ENCODE peak calls at places on chromosome 10, in nine cellular contexts. W, T, Q, B, I, Y, V, M and K are unnamed samples.
A peak's percentile ranks its signal among the peaks of the same experiment; 100 is the strongest.

GRCh38 chr10:34231441-34232180 is 583.5 kb downstream of the PARD3 start:
- DNase-seq in Q (no peak), B (no peak), W (no peak), I (no peak), Y (no peak), M (no peak), T (no peak), V (no peak), K (no peak)

GRCh38 chr10:47420305-47421056 is 36.4 kb upstream of the ZNF488 start:
- DNase-seq in T (no peak), B (no peak), I (no peak), M (no peak), Q (no peak), W (no peak), V (no peak), Y (no peak), K (no peak)

GRCh38 chr10:23525406-23525805 is 86.5 kb downstream of the OTUD1 start:
- DNase-seq in Y (no peak), V (no peak), M (no peak), T (no peak), Q (no peak), W (peak; percentile 79), B (peak; percentile 33), I (no peak), K (no peak)

GRCh38 chr10:77432398-77432797 is 205.2 kb downstream of the KCNMA1 start:
- DNase-seq in Y (no peak), I (no peak), T (no peak), W (no peak), V (no peak), M (no peak), Q (no peak), B (no peak), K (no peak)

GRCh38 chr10:5142199-5142598 is 42.8 kb downstream of the AKR1C8 start:
- DNase-seq in W (no peak), B (no peak), Y (no peak), M (no peak), V (no peak), I (peak; percentile 77), Q (no peak), T (no peak), K (no peak)

GRCh38 chr10:130834170-130834569 is 477.4 kb downstream of the TCERG1L start:
- DNase-seq in I (no peak), T (no peak), V (no peak), Q (no peak), Y (no peak), W (no peak), M (no peak), B (no peak), K (no peak)

GRCh38 chr10:116845823-116846222 is 3.5 kb upstream of the ENO4 start:
- DNase-seq in B (no peak), I (no peak), Q (no peak), W (no peak), V (no peak), M (no peak), Y (no peak), T (no peak), K (no peak)

GRCh38 chr10:15267496-15267895 is 99.0 kb upstream of the NMT2 start:
- DNase-seq in W (no peak), Y (no peak), V (peak; percentile 21), T (no peak), B (no peak), I (no peak), Q (no peak), M (no peak), K (no peak)

GRCh38 chr10:373015-373414 is 237.8 kb downstream of the ZMYND11 start:
- DNase-seq in T (no peak), M (no peak), V (no peak), B (no peak), W (no peak), I (no peak), Q (no peak), Y (no peak), K (no peak)

GRCh38 chr10:110618206-110618605 is 25.9 kb upstream of the RBM20 start:
- DNase-seq in I (no peak), W (no peak), T (no peak), V (no peak), Q (peak; percentile 17), B (no peak), Y (no peak), M (no peak), K (no peak)

GRCh38 chr10:113557389-113558321 is 4.8 kb downstream of the HABP2 start:
- DNase-seq in I (no peak), M (no peak), Y (no peak), V (no peak), B (no peak), W (no peak), Q (no peak), T (no peak), K (no peak)

GRCh38 chr10:99172130-99172738 is 63.4 kb downstream of the HPSE2 start:
- DNase-seq in B (peak; percentile 36), T (no peak), Q (no peak), Y (peak; percentile 55), I (peak; percentile 23), W (peak; percentile 64), V (no peak), M (peak; percentile 4), K (no peak)

GRCh38 chr10:69406816-69407580 is 9.7 kb downstream of the TACR2 start:
- DNase-seq in Q (no peak), I (no peak), M (no peak), Y (no peak), W (no peak), T (no peak), V (no peak), B (no peak), K (no peak)

GRCh38 chr10:118868618-118869017 is 113.8 kb upstream of the CACUL1 start:
- DNase-seq in I (no peak), Q (no peak), M (no peak), Y (no peak), T (no peak), W (no peak), V (no peak), B (no peak), K (no peak)

GRCh38 chr10:110115784-110116520 is 91.5 kb upstream of the MXI1 start:
- DNase-seq in W (no peak), T (no peak), B (no peak), I (no peak), Y (no peak), M (no peak), Q (no peak), V (no peak), K (no peak)

GRCh38 chr10:75495434-75496190 is 64.2 kb downstream of the LRMDA start:
- DNase-seq in I (no peak), T (no peak), Y (no peak), W (peak; percentile 24), Q (no peak), M (no peak), V (no peak), B (no peak), K (no peak)

GRCh38 chr10:13056461-13057077 is 43.4 kb upstream of the OPTN start:
- DNase-seq in T (no peak), V (peak; percentile 79), Y (no peak), B (peak; percentile 55), Q (no peak), M (no peak), I (no peak), W (peak; percentile 22), K (no peak)

GRCh38 chr10:338176-339037 is 203.2 kb downstream of the ZMYND11 start:
- DNase-seq in T (peak; percentile 63), Q (no peak), V (peak; percentile 80), I (peak; percentile 95), Y (no peak), W (no peak), M (no peak), B (no peak), K (no peak)

GRCh38 chr10:44426247-44427034 is 41.5 kb upstream of the CXCL12 start:
- DNase-seq in B (no peak), M (no peak), W (no peak), Q (no peak), Y (peak; percentile 15), V (peak; percentile 72), T (no peak), I (no peak), K (no peak)

GRCh38 chr10:80161321-80162084 is 29.0 kb downstream of the PLAC9 start:
- DNase-seq in V (no peak), M (no peak), Y (no peak), I (no peak), Q (no peak), W (no peak), B (no peak), T (no peak), K (no peak)

GRCh38 chr10:59383908-59384307 is 21.6 kb upstream of the FAM13C start:
- DNase-seq in M (no peak), I (no peak), Y (no peak), W (no peak), V (no peak), B (no peak), T (no peak), Q (no peak), K (no peak)

GRCh38 chr10:8758029-8758428 is 703.5 kb downstream of the GATA3 start:
- DNase-seq in Q (no peak), M (no peak), V (no peak), W (no peak), Y (no peak), B (no peak), I (peak; percentile 35), T (no peak), K (no peak)

GRCh38 chr10:103951942-103952341 is 15.0 kb upstream of the SLK start:
- DNase-seq in Q (no peak), I (no peak), M (no peak), W (no peak), V (no peak), T (no peak), B (no peak), Y (no peak), K (no peak)

GRCh38 chr10:53893061-53893460 is 908.0 kb downstream of the PCDH15 start:
- DNase-seq in M (no peak), Y (no peak), I (no peak), T (no peak), W (no peak), Q (no peak), V (no peak), B (no peak), K (no peak)

GRCh38 chr10:76998451-76998850 is 639.2 kb downstream of the KCNMA1 start:
- DNase-seq in Y (no peak), T (no peak), V (no peak), I (no peak), B (no peak), M (no peak), W (no peak), Q (no peak), K (no peak)

GRCh38 chr10:5933909-5934546 is 43.3 kb downstream of the IL15RA start:
- DNase-seq in Q (no peak), I (no peak), M (no peak), V (no peak), W (no peak), B (no peak), Y (no peak), T (no peak), K (no peak)

GRCh38 chr10:110502851-110503301 is 5.2 kb downstream of the DUSP5 start:
- DNase-seq in Q (no peak), I (no peak), Y (no peak), V (peak; percentile 90), M (peak; percentile 86), B (no peak), W (peak; percentile 93), T (no peak), K (peak; percentile 74)

GRCh38 chr10:72097448-72098300 is 9.3 kb upstream of the SPOCK2 start:
- DNase-seq in Q (no peak), V (no peak), I (peak; percentile 98), T (no peak), W (no peak), B (peak; percentile 46), Y (no peak), M (peak; percentile 21), K (no peak)

GRCh38 chr10:35377050-35377723 is 40.9 kb downstream of the CCNY start:
- DNase-seq in M (no peak), W (no peak), V (no peak), Q (no peak), I (no peak), T (no peak), Y (no peak), B (no peak), K (no peak)

GRCh38 chr10:3805791-3806381 is 20.9 kb upstream of the KLF6 start:
- DNase-seq in M (peak; percentile 54), V (no peak), I (peak; percentile 73), Q (peak; percentile 28), B (no peak), Y (no peak), T (no peak), W (no peak), K (no peak)

GRCh38 chr10:117503886-117504205 is 38.7 kb upstream of the EMX2 start:
- DNase-seq in W (no peak), M (no peak), I (no peak), V (no peak), Q (no peak), Y (no peak), B (no peak), T (no peak), K (peak; percentile 58)